ENCODE peak calls at places on chromosomes 11 and 22, in eight cellular contexts. Y, L, W, F, X, V, S and I are unnamed samples.
A peak's percentile ranks its signal among the peaks of the same experiment; 100 is the strongest.

GRCh38 chr11:44252999-44253602 is 56.8 kb downstream of the ALX4 start:
- DNase-seq in V (no peak), X (no peak), W (no peak), S (no peak), L (no peak), F (no peak), Y (no peak), I (no peak)

GRCh38 chr11:64347171-64347867 is 7.3 kb downstream of the CCDC88B start:
- DNase-seq in S (no peak), W (no peak), L (no peak), V (no peak), F (no peak), Y (no peak), X (no peak), I (no peak)

GRCh38 chr11:117724104-117724503 is 72.9 kb downstream of the DSCAML1 start:
- DNase-seq in S (peak; percentile 21), L (no peak), V (no peak), Y (no peak), F (peak; percentile 39), W (no peak), X (no peak), I (no peak)

GRCh38 chr11:118275184-118275583 is 11.1 kb upstream of the MPZL2 start:
- DNase-seq in V (no peak), X (no peak), W (no peak), L (no peak), S (no peak), Y (peak; percentile 58), F (no peak), I (no peak)

GRCh38 chr11:6377902-6378694 is 12.2 kb upstream of the SMPD1 start:
- DNase-seq in F (no peak), V (no peak), S (no peak), L (no peak), Y (no peak), W (no peak), X (no peak), I (no peak)

GRCh38 chr11:86488553-86488952 is 113.9 kb downstream of the CCDC81 start:
- DNase-seq in W (no peak), V (no peak), X (no peak), F (no peak), L (no peak), Y (peak; percentile 40), S (no peak), I (no peak)

GRCh38 chr11:86692746-86693145 is 20.3 kb upstream of the ME3 start:
- DNase-seq in L (no peak), V (no peak), X (no peak), W (no peak), S (no peak), Y (no peak), F (no peak), I (no peak)

GRCh38 chr22:37607912-37608476 is 640 bp upstream of the GGA1 start:
- DNase-seq in S (no peak), Y (no peak), L (no peak), X (no peak), F (no peak), W (no peak), V (peak; percentile 30), I (no peak)

GRCh38 chr22:37566329-37566837 is 6.1 kb downstream of the CDC42EP1 start:
- DNase-seq in L (no peak), Y (no peak), W (no peak), S (no peak), F (no peak), X (no peak), V (peak; percentile 44), I (no peak)

GRCh38 chr11:124751741-124752470 is at the start of gene VSIG2:
- DNase-seq in Y (no peak), L (no peak), V (peak; percentile 58), W (peak; percentile 25), S (no peak), X (no peak), F (no peak), I (no peak)

GRCh38 chr11:110711776-110712642 is at the start of gene ARHGAP20:
- DNase-seq in W (peak; percentile 54), F (peak; percentile 56), L (peak; percentile 77), X (peak; percentile 74), V (peak; percentile 77), Y (peak; percentile 69), S (peak; percentile 81), I (no peak)

GRCh38 chr11:121930004-121930965 is 185.7 kb downstream of the BLID start:
- DNase-seq in S (no peak), W (no peak), Y (peak; percentile 56), F (no peak), V (no peak), L (no peak), X (no peak), I (no peak)

GRCh38 chr22:44648821-44649566 is 53.0 kb upstream of the PRR5 start:
- DNase-seq in W (no peak), F (no peak), V (peak; percentile 31), X (peak; percentile 36), L (no peak), Y (peak; percentile 73), S (no peak), I (no peak)

GRCh38 chr11:134228625-134229024 is 4.2 kb downstream of the VPS26B start:
- DNase-seq in W (no peak), L (no peak), X (no peak), F (no peak), Y (peak; percentile 53), V (no peak), S (no peak), I (no peak)

GRCh38 chr11:41245184-41245583 is 214.3 kb downstream of the LRRC4C start:
- DNase-seq in L (no peak), W (no peak), F (no peak), S (no peak), X (no peak), V (no peak), Y (peak; percentile 3), I (no peak)

GRCh38 chr22:29030618-29031235 is 30.9 kb downstream of the C22orf31 start:
- DNase-seq in Y (peak; percentile 94), L (peak; percentile 80), W (peak; percentile 91), X (peak; percentile 80), S (peak; percentile 93), F (peak; percentile 58), V (peak; percentile 84), I (no peak)

GRCh38 chr11:118670063-118670462 is 9.4 kb downstream of the TREH start:
- DNase-seq in Y (no peak), X (no peak), V (no peak), L (no peak), S (no peak), W (no peak), F (no peak), I (no peak)

GRCh38 chr11:7576671-7577225 is 62.9 kb downstream of the PPFIBP2 start:
- DNase-seq in F (no peak), S (peak; percentile 36), V (no peak), L (peak; percentile 41), X (peak; percentile 45), Y (peak; percentile 27), W (no peak), I (no peak)

GRCh38 chr11:64705501-64705900 is 17.5 kb downstream of the NRXN2 start:
- DNase-seq in L (no peak), W (no peak), X (no peak), F (no peak), S (no peak), V (no peak), Y (no peak), I (no peak)

GRCh38 chr11:63838682-63839507 is at the start of gene MARK2:
- DNase-seq in W (peak; percentile 100), V (peak; percentile 99), L (peak; percentile 99), Y (peak; percentile 94), S (peak; percentile 99), X (peak; percentile 97), F (peak; percentile 99), I (peak; percentile 98)

GRCh38 chr11:1023811-1024596 is 12.5 kb downstream of the MUC6 start:
- DNase-seq in W (peak; percentile 42), S (no peak), L (no peak), V (no peak), F (no peak), X (no peak), Y (no peak), I (no peak)

GRCh38 chr11:123241874-123242538 is 47.0 kb upstream of the CLMP start:
- DNase-seq in Y (no peak), F (no peak), W (no peak), L (no peak), S (no peak), V (no peak), X (no peak), I (no peak)

DNA sequence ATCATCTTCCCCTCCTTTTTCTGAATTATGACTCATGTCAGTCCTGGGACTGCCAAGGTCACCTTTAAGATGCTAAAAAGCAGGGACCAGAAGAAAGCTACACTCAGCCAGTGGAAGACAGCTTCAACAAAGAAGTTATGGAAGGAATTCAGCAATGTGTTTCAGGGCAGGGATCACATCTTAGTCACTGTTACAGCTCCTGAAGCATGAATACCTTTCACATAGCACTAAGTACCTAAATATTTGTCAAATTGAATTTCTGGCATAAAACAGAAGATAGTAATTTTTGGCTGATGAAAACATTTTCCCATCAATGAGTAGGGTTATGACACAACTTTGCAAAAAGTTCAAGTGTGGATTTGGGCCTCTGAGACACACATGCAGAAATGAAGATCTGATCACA is 5.2 kb downstream of the DDB1 start:
- DNase-seq in V (no peak), L (no peak), Y (peak; percentile 75), W (no peak), S (no peak), X (no peak), F (no peak), I (no peak)
- H3K27ac ChIP-seq in V (no peak overlapping the region), L (no peak overlapping the region), Y (peak overlapping the region; percentile 11), W (no peak overlapping the region), S (no peak overlapping the region), X (no peak overlapping the region), F (no peak overlapping the region), I (no peak overlapping the region)

GRCh38 chr11:129374993-129375721 is 491 bp upstream of the BARX2 start:
- DNase-seq in V (peak; percentile 71), S (peak; percentile 46), F (peak; percentile 44), X (no peak), Y (peak; percentile 16), L (no peak), W (peak; percentile 73), I (peak; percentile 21)
- H3K27ac ChIP-seq in V (peak overlapping the region; percentile 88), S (no peak overlapping the region), F (no peak overlapping the region), X (no peak overlapping the region), Y (no peak overlapping the region), L (no peak overlapping the region), W (peak overlapping the region; percentile 75), I (no peak overlapping the region)

DNA sequence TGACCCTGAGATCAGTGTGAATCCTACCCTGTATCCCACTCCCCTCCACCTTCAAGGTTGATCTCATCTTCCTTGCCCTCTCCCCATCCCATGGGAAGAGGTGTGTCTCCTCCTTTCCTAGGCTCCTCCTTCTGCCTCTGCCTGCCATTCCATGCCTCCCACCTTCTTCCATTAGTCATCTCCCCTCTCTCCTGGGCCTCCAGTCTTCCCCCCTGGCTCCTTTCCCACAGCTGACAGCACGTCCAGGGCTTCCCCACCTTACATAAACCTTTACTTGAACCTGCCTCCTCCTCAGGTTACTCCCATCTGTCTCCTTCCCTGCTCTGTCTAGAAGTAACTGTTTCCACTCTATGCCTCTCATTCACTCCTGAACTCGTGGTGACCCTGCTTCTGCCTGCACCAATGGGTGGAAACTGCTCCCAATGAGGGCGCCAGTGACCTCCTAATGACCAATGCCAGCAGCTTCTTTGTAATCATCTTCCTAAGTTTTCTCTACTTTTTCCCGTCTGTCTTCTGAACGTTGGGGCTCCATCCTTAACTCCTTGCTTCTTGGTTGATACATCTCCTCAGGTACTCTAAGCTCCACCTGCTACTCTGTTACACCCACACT is 266.9 kb upstream of the NARS2 start:
- DNase-seq in V (no peak), F (no peak), Y (peak; percentile 39), X (no peak), W (no peak), S (no peak), L (peak; percentile 24), I (no peak)
- H3K27ac ChIP-seq in V (no peak overlapping the region), F (no peak overlapping the region), Y (peak overlapping the region; percentile 66), X (no peak overlapping the region), W (no peak overlapping the region), S (no peak overlapping the region), L (no peak overlapping the region), I (no peak overlapping the region)

GRCh38 chr11:77060234-77060633 is 6.5 kb upstream of the CAPN5 start:
- DNase-seq in Y (no peak), L (no peak), W (no peak), F (no peak), V (no peak), X (no peak), S (no peak), I (no peak)
- H3K27ac ChIP-seq in Y (no peak overlapping the region), L (no peak overlapping the region), W (peak overlapping the region; percentile 76), F (no peak overlapping the region), V (peak overlapping the region; percentile 73), X (no peak overlapping the region), S (no peak overlapping the region), I (no peak overlapping the region)